ENCODE peak calls at places on chromosome 2, in seven cellular contexts. H is HCEC 1CT; V is memory B cell; K is CD8-positive, alpha-beta memory T cell; D is T-helper 2 cell; C is stimulated activated CD4-positive, alpha-beta T cell treated with anti-CD3 and anti-CD28 coated beads, Interleukin-1b, Interleukin-23, amount 100 ng/mL, for 1 hour; U is psoas muscle. P is an unnamed sample.

GRCh38 chr2:239461551-239462515 is 61.0 kb upstream of the HDAC4 start:
- DNase-seq in K (no peak), D (no peak), C (no peak), H (no peak), U (no peak), V (no peak), P (no peak)

GRCh38 chr2:203579131-203579643 is 44.1 kb upstream of the RAPH1 start:
- DNase-seq in D (no peak), H (peak; percentile 86), U (no peak), C (no peak), K (no peak), V (no peak), P (peak; percentile 24)

GRCh38 chr2:234278556-234279286 is 218.2 kb downstream of the ARL4C start:
- DNase-seq in D (no peak), K (peak; percentile 69), C (no peak), U (no peak), H (no peak), V (no peak), P (no peak)

GRCh38 chr2:21939961-21940360 is 816.2 kb downstream of the TDRD15 start:
- DNase-seq in U (no peak), C (no peak), K (no peak), H (peak; percentile 32), D (no peak), V (no peak), P (no peak)

GRCh38 chr2:164542584-164543021 is 78.7 kb downstream of the GRB14 start:
- DNase-seq in C (no peak), V (no peak), K (no peak), H (peak; percentile 63), D (no peak), U (no peak), P (no peak)

GRCh38 chr2:88016948-88017779 is 817 bp upstream of the RNU2-63P start:
- DNase-seq in U (peak; percentile 21), K (no peak), H (no peak), C (no peak), V (no peak), D (peak; percentile 48), P (no peak)

GRCh38 chr2:15673919-15674636 is 82.4 kb downstream of the DDX1 start:
- DNase-seq in H (no peak), K (no peak), U (no peak), D (no peak), C (no peak), V (no peak), P (no peak)

GRCh38 chr2:236909802-236910201 is 175.9 kb upstream of the COPS8 start:
- DNase-seq in C (no peak), H (no peak), V (no peak), K (no peak), D (no peak), U (no peak), P (no peak)

GRCh38 chr2:81437474-81438000 is 1133.0 kb upstream of the LRRTM1 start:
- DNase-seq in V (no peak), K (no peak), D (no peak), C (no peak), U (no peak), H (no peak), P (no peak)

GRCh38 chr2:238220892-238221521 is 17.5 kb upstream of the ILKAP start:
- DNase-seq in V (no peak), D (no peak), H (no peak), C (no peak), K (no peak), U (no peak), P (no peak)

GRCh38 chr2:58698610-58699009 is 457.5 kb upstream of the FANCL start:
- DNase-seq in K (no peak), C (no peak), H (no peak), D (no peak), V (no peak), U (no peak), P (no peak)

GRCh38 chr2:138670734-138671133 is 109.5 kb downstream of the NXPH2 start:
- DNase-seq in H (no peak), K (no peak), U (no peak), D (no peak), C (no peak), V (no peak), P (no peak)

GRCh38 chr2:73059106-73059505 is 12.4 kb downstream of the SFXN5 start:
- DNase-seq in U (no peak), K (no peak), V (no peak), C (no peak), H (no peak), D (no peak), P (no peak)

GRCh38 chr2:157152362-157152761 is 105.1 kb upstream of the GALNT5 start:
- DNase-seq in V (no peak), K (no peak), C (no peak), D (no peak), H (no peak), U (no peak), P (no peak)

GRCh38 chr2:101125374-101125773 is 25.8 kb downstream of the TBC1D8 start:
- DNase-seq in C (no peak), U (no peak), K (no peak), V (no peak), H (peak; percentile 55), D (no peak), P (no peak)

GRCh38 chr2:163255086-163255485 is 416.5 kb upstream of the KCNH7 start:
- DNase-seq in C (no peak), K (no peak), H (no peak), V (no peak), U (no peak), D (no peak), P (no peak)

GRCh38 chr2:3423492-3424170 is 44.1 kb downstream of the TRAPPC12 start:
- DNase-seq in K (peak; percentile 44), U (peak; percentile 72), D (peak; percentile 51), C (peak; percentile 68), H (peak; percentile 22), V (peak; percentile 76), P (peak; percentile 28)

GRCh38 chr2:179263015-179263414 is 1.6 kb downstream of the SESTD1 start:
- DNase-seq in H (peak; percentile 61), U (no peak), V (no peak), D (no peak), K (no peak), C (no peak), P (no peak)

GRCh38 chr2:214593723-214594122 is 182.9 kb downstream of the VWC2L start:
- DNase-seq in K (no peak), D (no peak), U (no peak), H (peak; percentile 82), V (no peak), C (no peak), P (no peak)

GRCh38 chr2:185934232-185934631 is 195.6 kb downstream of the FSIP2 start:
- DNase-seq in D (no peak), C (no peak), V (no peak), U (no peak), K (no peak), H (no peak), P (no peak)

GRCh38 chr2:34242741-34243123 is 643.6 kb upstream of the FAM98A start:
- DNase-seq in U (no peak), K (no peak), D (no peak), V (no peak), H (no peak), C (no peak), P (no peak)

GRCh38 chr2:171227066-171227782 is 66.5 kb upstream of the TLK1 start:
- DNase-seq in H (no peak), K (no peak), D (no peak), V (no peak), C (no peak), U (no peak), P (no peak)

GRCh38 chr2:202883987-202884675 is 12.6 kb upstream of the ICA1L start:
- DNase-seq in U (no peak), C (no peak), V (no peak), K (no peak), H (peak; percentile 74), D (no peak), P (no peak)

GRCh38 chr2:151237422-151238012 is 24.1 kb downstream of the RBM43 start:
- DNase-seq in H (peak; percentile 17), D (no peak), C (no peak), K (no peak), U (no peak), V (no peak), P (no peak)

GRCh38 chr2:15580451-15580850 is 11.2 kb upstream of the DDX1 start:
- DNase-seq in U (no peak), C (no peak), V (no peak), K (no peak), D (no peak), H (no peak), P (no peak)

GRCh38 chr2:146124741-146125140 is 1604.8 kb upstream of the ZEB2 start:
- DNase-seq in U (no peak), C (no peak), H (peak; percentile 61), D (no peak), K (no peak), V (no peak), P (no peak)

GRCh38 chr2:75614062-75614710 is 32.4 kb upstream of the MRPL19 start:
- DNase-seq in U (no peak), H (no peak), V (no peak), C (no peak), K (no peak), D (no peak), P (no peak)

GRCh38 chr2:85420743-85421705 is 2.5 kb downstream of the SH2D6 start:
- DNase-seq in U (peak; percentile 90), K (peak; percentile 80), H (peak; percentile 89), V (peak; percentile 92), D (peak; percentile 83), C (peak; percentile 96), P (peak; percentile 85)

GRCh38 chr2:98545591-98545990 is 62.7 kb downstream of the COA5 start:
- DNase-seq in U (no peak), C (no peak), K (no peak), H (no peak), V (no peak), D (no peak), P (no peak)

GRCh38 chr2:71455741-71456569 is 2.6 kb downstream of the DYSF start:
- DNase-seq in V (no peak), D (no peak), K (no peak), C (no peak), H (no peak), U (no peak), P (no peak)

GRCh38 chr2:96962567-96963203 is 23.7 kb downstream of the FAM178B start:
- DNase-seq in D (peak; percentile 79), K (peak; percentile 92), C (no peak), V (no peak), H (no peak), U (no peak), P (no peak)

GRCh38 chr2:85890522-85891176 is 1.9 kb upstream of the ST3GAL5 start:
- DNase-seq in V (no peak), K (no peak), C (no peak), D (no peak), H (no peak), U (no peak), P (no peak)

GRCh38 chr2:124647245-124647644 is 622.2 kb downstream of the CNTNAP5 start:
- DNase-seq in V (no peak), C (no peak), H (no peak), K (no peak), D (no peak), U (no peak), P (no peak)

GRCh38 chr2:217918220-217919024 is 84.4 kb downstream of the TNS1 start:
- DNase-seq in D (no peak), C (no peak), V (no peak), H (no peak), U (peak; percentile 58), K (no peak), P (no peak)

GRCh38 chr2:62409442-62409841 is 96.6 kb downstream of the TMEM17 start:
- DNase-seq in H (peak; percentile 17), D (no peak), K (no peak), V (no peak), U (no peak), C (no peak), P (no peak)

GRCh38 chr2:135093192-135093591 is 41.1 kb downstream of the RAB3GAP1 start:
- DNase-seq in U (no peak), H (no peak), K (no peak), V (no peak), C (no peak), D (no peak), P (no peak)

GRCh38 chr2:54772110-54772509 is 48.6 kb downstream of the EML6 start:
- DNase-seq in K (no peak), H (peak; percentile 83), U (no peak), D (no peak), V (no peak), C (no peak), P (no peak)